ENCODE peak calls at places on chromosomes 1 and 21, in ten cellular contexts. One of them, this sample, is unnamed.

GRCh38 chr1:12326986-12327385 is 97.2 kb downstream of the VPS13D start:
- DNase-seq in lower leg skin: no peak
- DNase-seq in epithelial cell of esophagus: no peak
- DNase-seq in H54: no peak
- DNase-seq in occipital lobe: no peak
- DNase-seq in stimulated activated CD8-positive, alpha-beta memory T cell treated with anti-CD3 and anti-CD28 coated beads, Interleukin-7, amount 100 ng/mL, for 1 hour: no peak
- DNase-seq in GM12891: no peak
- DNase-seq in stimulated activated CD4-positive, alpha-beta T cell treated with anti-CD3 and anti-CD28 coated beads, Interleukin-15, amount 100 ng/mL, for 24 hours: no peak
- DNase-seq in RKO: no peak
- DNase-seq in GM23338: no peak
- DNase-seq in this sample: no peak

GRCh38 chr1:111742938-111743549 is 3.8 kb upstream of the INKA2 start:
- DNase-seq in RKO: no peak
- DNase-seq in epithelial cell of esophagus: no peak
- DNase-seq in stimulated activated CD8-positive, alpha-beta memory T cell treated with anti-CD3 and anti-CD28 coated beads, Interleukin-7, amount 100 ng/mL, for 1 hour: no peak
- DNase-seq in GM23338: no peak
- DNase-seq in occipital lobe: no peak
- DNase-seq in stimulated activated CD4-positive, alpha-beta T cell treated with anti-CD3 and anti-CD28 coated beads, Interleukin-15, amount 100 ng/mL, for 24 hours: no peak
- DNase-seq in GM12891: no peak
- DNase-seq in lower leg skin: peak
- DNase-seq in H54: no peak
- DNase-seq in this sample: no peak

GRCh38 chr21:17786219-17787181 is 32.7 kb downstream of the C21orf91 start:
- DNase-seq in RKO: no peak
- DNase-seq in lower leg skin: no peak
- DNase-seq in epithelial cell of esophagus: no peak
- DNase-seq in H54: no peak
- DNase-seq in GM23338: no peak
- DNase-seq in GM12891: no peak
- DNase-seq in occipital lobe: no peak
- DNase-seq in stimulated activated CD8-positive, alpha-beta memory T cell treated with anti-CD3 and anti-CD28 coated beads, Interleukin-7, amount 100 ng/mL, for 1 hour: no peak
- DNase-seq in stimulated activated CD4-positive, alpha-beta T cell treated with anti-CD3 and anti-CD28 coated beads, Interleukin-15, amount 100 ng/mL, for 24 hours: no peak
- DNase-seq in this sample: no peak

GRCh38 chr1:245859510-245860114 is 647.5 kb downstream of the SMYD3 start:
- DNase-seq in epithelial cell of esophagus: peak
- DNase-seq in GM12891: no peak
- DNase-seq in stimulated activated CD4-positive, alpha-beta T cell treated with anti-CD3 and anti-CD28 coated beads, Interleukin-15, amount 100 ng/mL, for 24 hours: no peak
- DNase-seq in stimulated activated CD8-positive, alpha-beta memory T cell treated with anti-CD3 and anti-CD28 coated beads, Interleukin-7, amount 100 ng/mL, for 1 hour: no peak
- DNase-seq in RKO: peak
- DNase-seq in H54: peak
- DNase-seq in lower leg skin: no peak
- DNase-seq in occipital lobe: no peak
- DNase-seq in GM23338: no peak
- DNase-seq in this sample: no peak

GRCh38 chr1:15206418-15207030 is 40.5 kb upstream of the FHAD1 start:
- DNase-seq in stimulated activated CD4-positive, alpha-beta T cell treated with anti-CD3 and anti-CD28 coated beads, Interleukin-15, amount 100 ng/mL, for 24 hours: no peak
- DNase-seq in occipital lobe: no peak
- DNase-seq in stimulated activated CD8-positive, alpha-beta memory T cell treated with anti-CD3 and anti-CD28 coated beads, Interleukin-7, amount 100 ng/mL, for 1 hour: no peak
- DNase-seq in epithelial cell of esophagus: peak
- DNase-seq in H54: no peak
- DNase-seq in GM23338: peak
- DNase-seq in GM12891: no peak
- DNase-seq in RKO: no peak
- DNase-seq in lower leg skin: no peak
- DNase-seq in this sample: no peak

GRCh38 chr1:76291186-76291585 is 216.6 kb downstream of the ST6GALNAC3 start:
- DNase-seq in RKO: no peak
- DNase-seq in epithelial cell of esophagus: no peak
- DNase-seq in stimulated activated CD8-positive, alpha-beta memory T cell treated with anti-CD3 and anti-CD28 coated beads, Interleukin-7, amount 100 ng/mL, for 1 hour: no peak
- DNase-seq in lower leg skin: no peak
- DNase-seq in GM23338: no peak
- DNase-seq in occipital lobe: no peak
- DNase-seq in GM12891: no peak
- DNase-seq in stimulated activated CD4-positive, alpha-beta T cell treated with anti-CD3 and anti-CD28 coated beads, Interleukin-15, amount 100 ng/mL, for 24 hours: no peak
- DNase-seq in H54: no peak
- DNase-seq in this sample: peak

GRCh38 chr1:113931456-113931855 is 2.3 kb downstream of the HIPK1 start:
- DNase-seq in RKO: peak
- DNase-seq in H54: no peak
- DNase-seq in GM23338: no peak
- DNase-seq in occipital lobe: no peak
- DNase-seq in GM12891: no peak
- DNase-seq in epithelial cell of esophagus: peak
- DNase-seq in lower leg skin: no peak
- DNase-seq in stimulated activated CD8-positive, alpha-beta memory T cell treated with anti-CD3 and anti-CD28 coated beads, Interleukin-7, amount 100 ng/mL, for 1 hour: no peak
- DNase-seq in stimulated activated CD4-positive, alpha-beta T cell treated with anti-CD3 and anti-CD28 coated beads, Interleukin-15, amount 100 ng/mL, for 24 hours: no peak
- DNase-seq in this sample: no peak

GRCh38 chr1:61287734-61288133 is 205.4 kb downstream of the NFIA start:
- DNase-seq in GM23338: no peak
- DNase-seq in lower leg skin: no peak
- DNase-seq in occipital lobe: no peak
- DNase-seq in stimulated activated CD4-positive, alpha-beta T cell treated with anti-CD3 and anti-CD28 coated beads, Interleukin-15, amount 100 ng/mL, for 24 hours: no peak
- DNase-seq in H54: peak
- DNase-seq in stimulated activated CD8-positive, alpha-beta memory T cell treated with anti-CD3 and anti-CD28 coated beads, Interleukin-7, amount 100 ng/mL, for 1 hour: no peak
- DNase-seq in RKO: no peak
- DNase-seq in epithelial cell of esophagus: peak
- DNase-seq in GM12891: no peak
- DNase-seq in this sample: no peak

GRCh38 chr1:39106949-39107740 is 81.0 kb downstream of the NDUFS5 start:
- DNase-seq in lower leg skin: no peak
- DNase-seq in stimulated activated CD8-positive, alpha-beta memory T cell treated with anti-CD3 and anti-CD28 coated beads, Interleukin-7, amount 100 ng/mL, for 1 hour: no peak
- DNase-seq in stimulated activated CD4-positive, alpha-beta T cell treated with anti-CD3 and anti-CD28 coated beads, Interleukin-15, amount 100 ng/mL, for 24 hours: no peak
- DNase-seq in H54: peak
- DNase-seq in RKO: peak
- DNase-seq in GM23338: peak
- DNase-seq in occipital lobe: no peak
- DNase-seq in epithelial cell of esophagus: no peak
- DNase-seq in GM12891: no peak
- DNase-seq in this sample: no peak

GRCh38 chr1:156897078-156897825 is 3.7 kb downstream of the PEAR1 start:
- DNase-seq in RKO: peak
- DNase-seq in epithelial cell of esophagus: peak
- DNase-seq in H54: peak
- DNase-seq in GM12891: no peak
- DNase-seq in lower leg skin: no peak
- DNase-seq in occipital lobe: no peak
- DNase-seq in stimulated activated CD8-positive, alpha-beta memory T cell treated with anti-CD3 and anti-CD28 coated beads, Interleukin-7, amount 100 ng/mL, for 1 hour: no peak
- DNase-seq in GM23338: no peak
- DNase-seq in stimulated activated CD4-positive, alpha-beta T cell treated with anti-CD3 and anti-CD28 coated beads, Interleukin-15, amount 100 ng/mL, for 24 hours: no peak
- DNase-seq in this sample: no peak

GRCh38 chr21:15534450-15534886 is 195.3 kb upstream of the USP25 start:
- DNase-seq in GM23338: peak
- DNase-seq in stimulated activated CD8-positive, alpha-beta memory T cell treated with anti-CD3 and anti-CD28 coated beads, Interleukin-7, amount 100 ng/mL, for 1 hour: no peak
- DNase-seq in lower leg skin: no peak
- DNase-seq in H54: no peak
- DNase-seq in epithelial cell of esophagus: no peak
- DNase-seq in GM12891: no peak
- DNase-seq in RKO: no peak
- DNase-seq in stimulated activated CD4-positive, alpha-beta T cell treated with anti-CD3 and anti-CD28 coated beads, Interleukin-15, amount 100 ng/mL, for 24 hours: no peak
- DNase-seq in occipital lobe: no peak
- DNase-seq in this sample: no peak

GRCh38 chr1:66434096-66434495 is 99.9 kb upstream of the SGIP1 start:
- DNase-seq in GM12891: no peak
- DNase-seq in H54: no peak
- DNase-seq in GM23338: no peak
- DNase-seq in lower leg skin: no peak
- DNase-seq in occipital lobe: no peak
- DNase-seq in stimulated activated CD8-positive, alpha-beta memory T cell treated with anti-CD3 and anti-CD28 coated beads, Interleukin-7, amount 100 ng/mL, for 1 hour: no peak
- DNase-seq in epithelial cell of esophagus: no peak
- DNase-seq in RKO: no peak
- DNase-seq in stimulated activated CD4-positive, alpha-beta T cell treated with anti-CD3 and anti-CD28 coated beads, Interleukin-15, amount 100 ng/mL, for 24 hours: no peak
- DNase-seq in this sample: no peak

GRCh38 chr1:148160048-148160395 is 7.9 kb upstream of the NBPF11 start:
- DNase-seq in occipital lobe: no peak
- DNase-seq in lower leg skin: peak
- DNase-seq in stimulated activated CD4-positive, alpha-beta T cell treated with anti-CD3 and anti-CD28 coated beads, Interleukin-15, amount 100 ng/mL, for 24 hours: no peak
- DNase-seq in GM23338: no peak
- DNase-seq in GM12891: no peak
- DNase-seq in stimulated activated CD8-positive, alpha-beta memory T cell treated with anti-CD3 and anti-CD28 coated beads, Interleukin-7, amount 100 ng/mL, for 1 hour: no peak
- DNase-seq in epithelial cell of esophagus: no peak
- DNase-seq in RKO: no peak
- DNase-seq in H54: no peak
- DNase-seq in this sample: no peak

GRCh38 chr1:168430348-168430747 is 113.4 kb downstream of the XCL2 start:
- DNase-seq in occipital lobe: peak
- DNase-seq in lower leg skin: no peak
- DNase-seq in stimulated activated CD4-positive, alpha-beta T cell treated with anti-CD3 and anti-CD28 coated beads, Interleukin-15, amount 100 ng/mL, for 24 hours: no peak
- DNase-seq in epithelial cell of esophagus: no peak
- DNase-seq in GM23338: no peak
- DNase-seq in H54: no peak
- DNase-seq in GM12891: no peak
- DNase-seq in RKO: no peak
- DNase-seq in stimulated activated CD8-positive, alpha-beta memory T cell treated with anti-CD3 and anti-CD28 coated beads, Interleukin-7, amount 100 ng/mL, for 1 hour: no peak
- DNase-seq in this sample: no peak

GRCh38 chr1:193229136-193229535 is 42.7 kb upstream of the B3GALT2 start:
- DNase-seq in stimulated activated CD8-positive, alpha-beta memory T cell treated with anti-CD3 and anti-CD28 coated beads, Interleukin-7, amount 100 ng/mL, for 1 hour: no peak
- DNase-seq in RKO: no peak
- DNase-seq in GM12891: no peak
- DNase-seq in epithelial cell of esophagus: peak
- DNase-seq in occipital lobe: no peak
- DNase-seq in H54: no peak
- DNase-seq in lower leg skin: no peak
- DNase-seq in stimulated activated CD4-positive, alpha-beta T cell treated with anti-CD3 and anti-CD28 coated beads, Interleukin-15, amount 100 ng/mL, for 24 hours: no peak
- DNase-seq in GM23338: no peak
- DNase-seq in this sample: no peak

GRCh38 chr1:183191833-183192232 is 5.8 kb downstream of the LAMC2 start:
- DNase-seq in GM23338: no peak
- DNase-seq in occipital lobe: no peak
- DNase-seq in stimulated activated CD4-positive, alpha-beta T cell treated with anti-CD3 and anti-CD28 coated beads, Interleukin-15, amount 100 ng/mL, for 24 hours: no peak
- DNase-seq in H54: peak
- DNase-seq in stimulated activated CD8-positive, alpha-beta memory T cell treated with anti-CD3 and anti-CD28 coated beads, Interleukin-7, amount 100 ng/mL, for 1 hour: no peak
- DNase-seq in epithelial cell of esophagus: peak
- DNase-seq in GM12891: no peak
- DNase-seq in RKO: peak
- DNase-seq in lower leg skin: no peak
- DNase-seq in this sample: no peak

GRCh38 chr1:222786107-222786506 is 28.7 kb upstream of the DISP1 start:
- DNase-seq in lower leg skin: no peak
- DNase-seq in occipital lobe: no peak
- DNase-seq in stimulated activated CD4-positive, alpha-beta T cell treated with anti-CD3 and anti-CD28 coated beads, Interleukin-15, amount 100 ng/mL, for 24 hours: no peak
- DNase-seq in RKO: no peak
- DNase-seq in H54: no peak
- DNase-seq in stimulated activated CD8-positive, alpha-beta memory T cell treated with anti-CD3 and anti-CD28 coated beads, Interleukin-7, amount 100 ng/mL, for 1 hour: no peak
- DNase-seq in GM12891: no peak
- DNase-seq in epithelial cell of esophagus: peak
- DNase-seq in GM23338: no peak
- DNase-seq in this sample: no peak

GRCh38 chr1:232057896-232058274 is 431.3 kb downstream of the DISC1 start:
- DNase-seq in stimulated activated CD8-positive, alpha-beta memory T cell treated with anti-CD3 and anti-CD28 coated beads, Interleukin-7, amount 100 ng/mL, for 1 hour: no peak
- DNase-seq in H54: no peak
- DNase-seq in epithelial cell of esophagus: no peak
- DNase-seq in occipital lobe: no peak
- DNase-seq in RKO: no peak
- DNase-seq in GM23338: no peak
- DNase-seq in stimulated activated CD4-positive, alpha-beta T cell treated with anti-CD3 and anti-CD28 coated beads, Interleukin-15, amount 100 ng/mL, for 24 hours: no peak
- DNase-seq in GM12891: no peak
- DNase-seq in lower leg skin: no peak
- DNase-seq in this sample: no peak

GRCh38 chr1:31750858-31751638 is 13.1 kb downstream of the ADGRB2 start:
- DNase-seq in RKO: no peak
- DNase-seq in GM23338: no peak
- DNase-seq in GM12891: no peak
- DNase-seq in stimulated activated CD8-positive, alpha-beta memory T cell treated with anti-CD3 and anti-CD28 coated beads, Interleukin-7, amount 100 ng/mL, for 1 hour: no peak
- DNase-seq in epithelial cell of esophagus: peak
- DNase-seq in occipital lobe: no peak
- DNase-seq in lower leg skin: no peak
- DNase-seq in stimulated activated CD4-positive, alpha-beta T cell treated with anti-CD3 and anti-CD28 coated beads, Interleukin-15, amount 100 ng/mL, for 24 hours: no peak
- DNase-seq in H54: no peak
- DNase-seq in this sample: peak

GRCh38 chr1:179228783-179229213 is 679 bp downstream of the ABL2 start:
- DNase-seq in epithelial cell of esophagus: peak
- DNase-seq in stimulated activated CD8-positive, alpha-beta memory T cell treated with anti-CD3 and anti-CD28 coated beads, Interleukin-7, amount 100 ng/mL, for 1 hour: no peak
- DNase-seq in GM23338: peak
- DNase-seq in stimulated activated CD4-positive, alpha-beta T cell treated with anti-CD3 and anti-CD28 coated beads, Interleukin-15, amount 100 ng/mL, for 24 hours: peak
- DNase-seq in GM12891: peak
- DNase-seq in occipital lobe: peak
- DNase-seq in H54: no peak
- DNase-seq in RKO: peak
- DNase-seq in lower leg skin: peak
- DNase-seq in this sample: peak

This sample was measured in WERI-Rb-1.